ENCODE peak calls at places on chromosome 5, in four cellular contexts. One of them, this sample, is unnamed. For H3K9me2, the result is how much of the 10 kb centered on the place peaks cover.

GRCh38 chr5:176700239-176700847 is 53.1 kb downstream of the TSPAN17 start:
- DNase-seq in GM23248: no peak
- DNase-seq in GM23338: peak
- DNase-seq in MM.1S: no peak
- DNase-seq in this sample: peak

GRCh38 chr5:76808142-76808691 is 10.6 kb upstream of the F2RL1 start:
- DNase-seq in GM23338: peak
- DNase-seq in MM.1S: no peak
- DNase-seq in GM23248: no peak
- DNase-seq in this sample: no peak

GRCh38 chr5:43389679-43390329 is 22.4 kb downstream of the CCL28 start:
- DNase-seq in GM23248: peak
- DNase-seq in MM.1S: peak
- DNase-seq in GM23338: peak
- DNase-seq in this sample: peak

GRCh38 chr5:37787742-37788141 is 52.1 kb downstream of the GDNF start:
- DNase-seq in MM.1S: no peak
- DNase-seq in GM23338: no peak
- DNase-seq in GM23248: peak
- DNase-seq in this sample: peak

GRCh38 chr5:34687269-34688011 is 31.3 kb downstream of the RAI14 start:
- DNase-seq in GM23248: peak
- DNase-seq in GM23338: no peak
- DNase-seq in MM.1S: no peak
- DNase-seq in this sample: no peak

GRCh38 chr5:111735829-111736228 is 21.2 kb downstream of the NREP start:
- DNase-seq in GM23248: peak
- DNase-seq in GM23338: peak
- DNase-seq in MM.1S: no peak
- DNase-seq in this sample: peak

GRCh38 chr5:100950975-100951374 is 47.9 kb upstream of the ST8SIA4 start:
- DNase-seq in GM23248: no peak
- DNase-seq in GM23338: no peak
- DNase-seq in MM.1S: no peak
- DNase-seq in this sample: no peak

GRCh38 chr5:77987331-77987730 is 211.2 kb upstream of the TBCA start:
- DNase-seq in MM.1S: no peak
- DNase-seq in GM23248: no peak
- DNase-seq in GM23338: no peak
- DNase-seq in this sample: no peak

GRCh38 chr5:181108578-181109165 is 22.3 kb downstream of the OR2V1 start:
- DNase-seq in GM23338: no peak
- DNase-seq in MM.1S: no peak
- DNase-seq in GM23248: no peak
- DNase-seq in this sample: no peak

GRCh38 chr5:126351138-126351537 is 72.1 kb upstream of the GRAMD2B start:
- DNase-seq in MM.1S: no peak
- DNase-seq in GM23248: peak
- DNase-seq in GM23338: no peak
- DNase-seq in this sample: peak

GRCh38 chr5:45507174-45507573 is 189.0 kb downstream of the HCN1 start:
- DNase-seq in GM23338: peak
- DNase-seq in GM23248: no peak
- DNase-seq in MM.1S: no peak
- DNase-seq in this sample: no peak

GRCh38 chr5:141208478-141208877 is at the start of gene PCDHB12:
- DNase-seq in MM.1S: peak
- DNase-seq in GM23338: peak
- DNase-seq in GM23248: peak
- DNase-seq in this sample: peak

GRCh38 chr5:43627028-43627427 is 24.0 kb downstream of the NNT start:
- DNase-seq in MM.1S: peak
- DNase-seq in GM23248: peak
- DNase-seq in GM23338: peak
- DNase-seq in this sample: peak

GRCh38 chr5:156481741-156482140 is 154.8 kb downstream of the SGCD start:
- DNase-seq in GM23338: no peak
- DNase-seq in GM23248: no peak
- DNase-seq in MM.1S: no peak
- DNase-seq in this sample: no peak

GRCh38 chr5:174721522-174722432 is 2.6 kb upstream of the MSX2 start:
- DNase-seq in GM23248: no peak
- DNase-seq in GM23338: no peak
- DNase-seq in MM.1S: no peak
- DNase-seq in this sample: no peak

GRCh38 chr5:173888473-173889135 is 455 bp downstream of the CPEB4 start:
- DNase-seq in GM23248: peak
- DNase-seq in MM.1S: no peak
- DNase-seq in GM23338: peak
- DNase-seq in this sample: peak

GRCh38 chr5:32583582-32584232 is 1.6 kb upstream of the SUB1 start:
- DNase-seq in GM23248: no peak
- DNase-seq in GM23338: peak
- DNase-seq in MM.1S: peak
- DNase-seq in this sample: no peak

GRCh38 chr5:140116716-140117115 is 2.8 kb downstream of the PURA start:
- DNase-seq in GM23338: peak
- DNase-seq in MM.1S: no peak
- DNase-seq in GM23248: peak
- DNase-seq in this sample: peak

GRCh38 chr5:80408976-80409926 is 1.4 kb downstream of the ZFYVE16 start:
- DNase-seq in GM23248: peak
- DNase-seq in GM23338: peak
- DNase-seq in MM.1S: no peak
- DNase-seq in this sample: no peak

GRCh38 chr5:28473531-28474107 is 1435.2 kb upstream of the CDH9 start:
- DNase-seq in GM23338: peak
- DNase-seq in GM23248: no peak
- DNase-seq in MM.1S: peak
- DNase-seq in this sample: peak

GRCh38 chr5:167863883-167864282 is 427.6 kb upstream of the WWC1 start:
- DNase-seq in MM.1S: no peak
- DNase-seq in GM23248: no peak
- DNase-seq in GM23338: no peak
- DNase-seq in this sample: no peak

GRCh38 chr5:77972545-77973252 is 196.6 kb upstream of the TBCA start:
- DNase-seq in GM23248: peak
- DNase-seq in MM.1S: peak
- DNase-seq in GM23338: peak
- DNase-seq in this sample: no peak

GRCh38 chr5:73378070-73378469 is 70.5 kb downstream of the FOXD1 start:
- DNase-seq in GM23338: peak
- DNase-seq in GM23248: no peak
- DNase-seq in MM.1S: no peak
- DNase-seq in this sample: no peak

GRCh38 chr5:93578179-93578812 is 2.7 kb downstream of the NR2F1-AS1 start:
- DNase-seq in GM23248: no peak
- DNase-seq in MM.1S: no peak
- DNase-seq in GM23338: peak
- DNase-seq in this sample: no peak

GRCh38 chr5:159202151-159202550 is 7.2 kb downstream of the RNF145 start:
- DNase-seq in GM23338: no peak
- DNase-seq in GM23248: no peak
- DNase-seq in MM.1S: no peak
- DNase-seq in this sample: no peak

GRCh38 chr5:34627794-34628193 is 28.3 kb upstream of the RAI14 start:
- DNase-seq in MM.1S: no peak
- DNase-seq in GM23338: no peak
- DNase-seq in GM23248: peak
- DNase-seq in this sample: peak

GRCh38 chr5:39283231-39283818 is 64.0 kb upstream of the FYB1 start:
- DNase-seq in MM.1S: peak
- DNase-seq in GM23338: peak
- DNase-seq in GM23248: peak
- DNase-seq in this sample: peak

GRCh38 chr5:1193591-1193985 is 7.8 kb upstream of the SLC6A19 start:
- DNase-seq in GM23338: no peak
- DNase-seq in MM.1S: no peak
- DNase-seq in GM23248: no peak
- DNase-seq in this sample: no peak

GRCh38 chr5:108360280-108360679 is 21.6 kb downstream of the FBXL17 start:
- DNase-seq in GM23248: no peak
- DNase-seq in GM23338: no peak
- DNase-seq in MM.1S: no peak
- DNase-seq in this sample: no peak

GRCh38 chr5:109410389-109411174 is 808 bp upstream of the PJA2 start:
- DNase-seq in GM23248: peak
- DNase-seq in MM.1S: peak
- DNase-seq in GM23338: peak
- DNase-seq in this sample: peak

GRCh38 chr5:127072861-127073846 is at the start of gene C5orf63:
- DNase-seq in GM23338: peak
- DNase-seq in MM.1S: peak
- DNase-seq in GM23248: peak
- DNase-seq in this sample: peak

GRCh38 chr5:79686799-79687198 is 2.8 kb upstream of the CMYA5 start:
- DNase-seq in MM.1S: no peak
- DNase-seq in GM23338: no peak
- DNase-seq in GM23248: peak
- DNase-seq in this sample: no peak

GRCh38 chr5:106397700-106398099 is 1273.0 kb downstream of the EFNA5 start:
- DNase-seq in GM23338: no peak
- DNase-seq in MM.1S: no peak
- DNase-seq in GM23248: peak
- DNase-seq in this sample: peak

GRCh38 chr5:137236266-137236665 is 262.9 kb downstream of the SPOCK1 start:
- DNase-seq in GM23248: no peak
- DNase-seq in MM.1S: no peak
- DNase-seq in GM23338: no peak
- DNase-seq in this sample: no peak
- H3K9me2 ChIP-seq in GM23248: under half
- H3K9me2 ChIP-seq in MM.1S: under half
- H3K9me2 ChIP-seq in GM23338: under half
- H3K9me2 ChIP-seq in this sample: under half

GRCh38 chr5:40939753-40940152 is 30.5 kb downstream of the C7 start:
- DNase-seq in GM23338: no peak
- DNase-seq in GM23248: no peak
- DNase-seq in MM.1S: no peak
- DNase-seq in this sample: no peak

GRCh38 chr5:40945111-40945510 is 35.8 kb downstream of the C7 start:
- DNase-seq in GM23338: no peak
- DNase-seq in MM.1S: no peak
- DNase-seq in GM23248: no peak
- DNase-seq in this sample: no peak
- TF ChIP-seq EZH2 in GM23338: no peak
- TF ChIP-seq EZH2 in MM.1S: no peak
- TF ChIP-seq EZH2 in GM23248: no peak
- TF ChIP-seq EZH2 in this sample: no peak

DNA sequence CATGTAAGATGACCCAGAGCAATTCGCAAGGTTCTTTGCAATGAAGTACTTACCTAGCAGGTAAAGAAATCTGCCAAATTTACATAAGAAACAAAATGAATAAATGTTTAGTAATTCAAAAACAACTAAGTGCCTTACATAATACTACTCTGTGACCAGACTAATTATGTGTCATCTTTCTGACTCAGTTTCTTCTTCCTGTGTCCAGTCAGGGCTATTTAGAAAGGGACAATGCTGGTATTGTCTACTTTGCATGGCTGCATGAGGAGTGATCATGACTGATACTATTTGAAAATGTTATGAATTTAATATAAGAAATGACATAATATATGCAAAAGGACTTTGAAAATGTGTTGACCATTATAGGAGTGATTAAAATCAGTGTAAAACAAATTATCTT is 210.0 kb downstream of the TMEM161B start:
- DNase-seq in MM.1S: no peak
- DNase-seq in GM23338: no peak
- DNase-seq in GM23248: no peak
- DNase-seq in this sample: peak
- H3K9me2 ChIP-seq in MM.1S: under half
- H3K9me2 ChIP-seq in GM23338: under half
- H3K9me2 ChIP-seq in GM23248: under half
- H3K9me2 ChIP-seq in this sample: under half

GRCh38 chr5:9170026-9170425 is 375.8 kb downstream of the SEMA5A start:
- DNase-seq in MM.1S: no peak
- DNase-seq in GM23338: no peak
- DNase-seq in GM23248: peak
- DNase-seq in this sample: peak
- TF ChIP-seq EZH2 in MM.1S: no peak
- TF ChIP-seq EZH2 in GM23338: no peak
- TF ChIP-seq EZH2 in GM23248: no peak
- TF ChIP-seq EZH2 in this sample: no peak

DNA sequence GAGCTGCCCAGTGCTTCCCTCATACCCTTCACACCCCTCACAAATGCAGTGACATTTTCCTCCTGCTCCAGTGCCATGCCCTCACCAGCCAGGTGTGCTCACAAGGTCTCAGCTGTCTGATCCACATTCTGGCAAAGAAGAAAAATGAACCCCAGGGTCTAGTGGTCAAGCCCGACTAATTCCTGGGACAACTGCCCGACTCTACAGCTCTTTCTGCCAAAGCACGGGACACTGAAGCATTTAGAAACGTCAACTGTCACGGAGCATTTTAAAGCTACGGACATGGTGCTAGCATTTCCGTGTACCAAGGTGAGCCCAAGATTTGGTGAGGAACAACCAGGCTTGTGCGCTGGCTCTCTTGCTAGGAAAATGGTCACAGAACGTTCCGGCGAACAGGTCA is 56.8 kb upstream of the PHYKPL start:
- DNase-seq in MM.1S: no peak
- DNase-seq in GM23248: no peak
- DNase-seq in GM23338: no peak
- DNase-seq in this sample: no peak
- H3K9me2 ChIP-seq in MM.1S: under half
- H3K9me2 ChIP-seq in GM23248: under half
- H3K9me2 ChIP-seq in GM23338: under half
- H3K9me2 ChIP-seq in this sample: under half

GRCh38 chr5:149837680-149838269 is 106.8 kb downstream of the PDE6A start:
- DNase-seq in GM23248: peak
- DNase-seq in GM23338: peak
- DNase-seq in MM.1S: no peak
- DNase-seq in this sample: peak

GRCh38 chr5:149840226-149840825 is 104.3 kb downstream of the PDE6A start:
- DNase-seq in GM23248: no peak
- DNase-seq in MM.1S: no peak
- DNase-seq in GM23338: no peak
- DNase-seq in this sample: no peak

GRCh38 chr5:149838881-149839739 is 105.5 kb downstream of the PDE6A start:
- DNase-seq in MM.1S: no peak
- DNase-seq in GM23338: no peak
- DNase-seq in GM23248: peak
- DNase-seq in this sample: peak

GRCh38 chr5:149841844-149842793 is 102.5 kb downstream of the PDE6A start:
- DNase-seq in GM23338: no peak
- DNase-seq in MM.1S: no peak
- DNase-seq in GM23248: no peak
- DNase-seq in this sample: no peak

GRCh38 chr5:149839761-149840160 is 104.8 kb downstream of the PDE6A start:
- DNase-seq in GM23338: no peak
- DNase-seq in MM.1S: no peak
- DNase-seq in GM23248: peak
- DNase-seq in this sample: no peak
- TF ChIP-seq EZH2 in GM23338: no peak
- TF ChIP-seq EZH2 in MM.1S: no peak
- TF ChIP-seq EZH2 in GM23248: no peak
- TF ChIP-seq EZH2 in this sample: no peak

This sample was measured in PC-3.